ENCODE peak calls at places on chromosomes 3 and 15, in ten cellular contexts. One of them, this sample, is unnamed.

GRCh38 chr15:47678047-47678446 is 39.3 kb upstream of the SEMA6D start:
- DNase-seq in activated CD4-positive, alpha-beta T cell treated with anti-CD3 and anti-CD28 coated beads for 4 hours: no peak
- DNase-seq in astrocyte: no peak
- DNase-seq in GM20000: no peak
- DNase-seq in activated effector memory CD4-positive, alpha-beta T cell treated with anti-CD3 and anti-CD28 coated beads, Interleukin-2, amount 50 U/mL, for 16 hours: no peak
- DNase-seq in mesenchymal stem cell: no peak
- DNase-seq in effector memory CD4-positive, alpha-beta T cell: no peak
- DNase-seq in H4: no peak
- DNase-seq in HT1080: no peak
- DNase-seq in CD8-positive, alpha-beta memory T cell: no peak
- DNase-seq in this sample: no peak

GRCh38 chr3:48692551-48692950 is 6.8 kb upstream of the NCKIPSD start:
- DNase-seq in activated CD4-positive, alpha-beta T cell treated with anti-CD3 and anti-CD28 coated beads for 4 hours: no peak
- DNase-seq in astrocyte: no peak
- DNase-seq in GM20000: no peak
- DNase-seq in activated effector memory CD4-positive, alpha-beta T cell treated with anti-CD3 and anti-CD28 coated beads, Interleukin-2, amount 50 U/mL, for 16 hours: no peak
- DNase-seq in mesenchymal stem cell: no peak
- DNase-seq in effector memory CD4-positive, alpha-beta T cell: no peak
- DNase-seq in H4: no peak
- DNase-seq in HT1080: no peak
- DNase-seq in CD8-positive, alpha-beta memory T cell: no peak
- DNase-seq in this sample: no peak

GRCh38 chr3:41900265-41900664 is 61.6 kb downstream of the ULK4 start:
- DNase-seq in activated CD4-positive, alpha-beta T cell treated with anti-CD3 and anti-CD28 coated beads for 4 hours: no peak
- DNase-seq in astrocyte: peak
- DNase-seq in GM20000: no peak
- DNase-seq in activated effector memory CD4-positive, alpha-beta T cell treated with anti-CD3 and anti-CD28 coated beads, Interleukin-2, amount 50 U/mL, for 16 hours: no peak
- DNase-seq in mesenchymal stem cell: peak
- DNase-seq in effector memory CD4-positive, alpha-beta T cell: no peak
- DNase-seq in H4: no peak
- DNase-seq in HT1080: peak
- DNase-seq in CD8-positive, alpha-beta memory T cell: no peak
- DNase-seq in this sample: no peak

GRCh38 chr15:89845305-89845893 is 30.7 kb upstream of the ANPEP start:
- DNase-seq in activated CD4-positive, alpha-beta T cell treated with anti-CD3 and anti-CD28 coated beads for 4 hours: no peak
- DNase-seq in astrocyte: peak
- DNase-seq in GM20000: no peak
- DNase-seq in activated effector memory CD4-positive, alpha-beta T cell treated with anti-CD3 and anti-CD28 coated beads, Interleukin-2, amount 50 U/mL, for 16 hours: no peak
- DNase-seq in mesenchymal stem cell: peak
- DNase-seq in effector memory CD4-positive, alpha-beta T cell: no peak
- DNase-seq in H4: peak
- DNase-seq in HT1080: peak
- DNase-seq in CD8-positive, alpha-beta memory T cell: no peak
- DNase-seq in this sample: no peak

GRCh38 chr15:96417760-96418130 is 87.2 kb downstream of the NR2F2 start:
- DNase-seq in activated CD4-positive, alpha-beta T cell treated with anti-CD3 and anti-CD28 coated beads for 4 hours: no peak
- DNase-seq in astrocyte: no peak
- DNase-seq in GM20000: no peak
- DNase-seq in activated effector memory CD4-positive, alpha-beta T cell treated with anti-CD3 and anti-CD28 coated beads, Interleukin-2, amount 50 U/mL, for 16 hours: no peak
- DNase-seq in mesenchymal stem cell: no peak
- DNase-seq in effector memory CD4-positive, alpha-beta T cell: no peak
- DNase-seq in H4: no peak
- DNase-seq in HT1080: no peak
- DNase-seq in CD8-positive, alpha-beta memory T cell: no peak
- DNase-seq in this sample: no peak

GRCh38 chr3:72892081-72892763 is 4.4 kb downstream of the GXYLT2 start:
- DNase-seq in activated CD4-positive, alpha-beta T cell treated with anti-CD3 and anti-CD28 coated beads for 4 hours: no peak
- DNase-seq in astrocyte: peak
- DNase-seq in GM20000: no peak
- DNase-seq in activated effector memory CD4-positive, alpha-beta T cell treated with anti-CD3 and anti-CD28 coated beads, Interleukin-2, amount 50 U/mL, for 16 hours: no peak
- DNase-seq in mesenchymal stem cell: peak
- DNase-seq in effector memory CD4-positive, alpha-beta T cell: no peak
- DNase-seq in H4: peak
- DNase-seq in HT1080: peak
- DNase-seq in CD8-positive, alpha-beta memory T cell: no peak
- DNase-seq in this sample: no peak

GRCh38 chr15:63491116-63491817 is 13.1 kb upstream of the USP3 start:
- DNase-seq in activated CD4-positive, alpha-beta T cell treated with anti-CD3 and anti-CD28 coated beads for 4 hours: no peak
- DNase-seq in astrocyte: no peak
- DNase-seq in GM20000: no peak
- DNase-seq in activated effector memory CD4-positive, alpha-beta T cell treated with anti-CD3 and anti-CD28 coated beads, Interleukin-2, amount 50 U/mL, for 16 hours: peak
- DNase-seq in mesenchymal stem cell: no peak
- DNase-seq in effector memory CD4-positive, alpha-beta T cell: no peak
- DNase-seq in H4: no peak
- DNase-seq in HT1080: no peak
- DNase-seq in CD8-positive, alpha-beta memory T cell: no peak
- DNase-seq in this sample: peak

GRCh38 chr3:176906046-176906905 is 291.0 kb downstream of the TBL1XR1 start:
- DNase-seq in activated CD4-positive, alpha-beta T cell treated with anti-CD3 and anti-CD28 coated beads for 4 hours: no peak
- DNase-seq in astrocyte: peak
- DNase-seq in GM20000: no peak
- DNase-seq in activated effector memory CD4-positive, alpha-beta T cell treated with anti-CD3 and anti-CD28 coated beads, Interleukin-2, amount 50 U/mL, for 16 hours: no peak
- DNase-seq in mesenchymal stem cell: peak
- DNase-seq in effector memory CD4-positive, alpha-beta T cell: no peak
- DNase-seq in H4: peak
- DNase-seq in HT1080: peak
- DNase-seq in CD8-positive, alpha-beta memory T cell: no peak
- DNase-seq in this sample: no peak

GRCh38 chr15:41160639-41161315 is 44.7 kb upstream of the INO80 start:
- DNase-seq in activated CD4-positive, alpha-beta T cell treated with anti-CD3 and anti-CD28 coated beads for 4 hours: no peak
- DNase-seq in astrocyte: peak
- DNase-seq in GM20000: no peak
- DNase-seq in activated effector memory CD4-positive, alpha-beta T cell treated with anti-CD3 and anti-CD28 coated beads, Interleukin-2, amount 50 U/mL, for 16 hours: no peak
- DNase-seq in mesenchymal stem cell: no peak
- DNase-seq in effector memory CD4-positive, alpha-beta T cell: no peak
- DNase-seq in H4: no peak
- DNase-seq in HT1080: no peak
- DNase-seq in CD8-positive, alpha-beta memory T cell: no peak
- DNase-seq in this sample: no peak

GRCh38 chr3:17412950-17413530 is 329.4 kb downstream of the TBC1D5 start:
- DNase-seq in activated CD4-positive, alpha-beta T cell treated with anti-CD3 and anti-CD28 coated beads for 4 hours: peak
- DNase-seq in astrocyte: peak
- DNase-seq in GM20000: peak
- DNase-seq in activated effector memory CD4-positive, alpha-beta T cell treated with anti-CD3 and anti-CD28 coated beads, Interleukin-2, amount 50 U/mL, for 16 hours: no peak
- DNase-seq in mesenchymal stem cell: peak
- DNase-seq in effector memory CD4-positive, alpha-beta T cell: no peak
- DNase-seq in H4: peak
- DNase-seq in HT1080: peak
- DNase-seq in CD8-positive, alpha-beta memory T cell: peak
- DNase-seq in this sample: peak

GRCh38 chr15:42033214-42033873 is 12.5 kb upstream of the PLA2G4E start:
- DNase-seq in activated CD4-positive, alpha-beta T cell treated with anti-CD3 and anti-CD28 coated beads for 4 hours: no peak
- DNase-seq in astrocyte: no peak
- DNase-seq in GM20000: no peak
- DNase-seq in activated effector memory CD4-positive, alpha-beta T cell treated with anti-CD3 and anti-CD28 coated beads, Interleukin-2, amount 50 U/mL, for 16 hours: no peak
- DNase-seq in mesenchymal stem cell: no peak
- DNase-seq in effector memory CD4-positive, alpha-beta T cell: no peak
- DNase-seq in H4: no peak
- DNase-seq in HT1080: no peak
- DNase-seq in CD8-positive, alpha-beta memory T cell: no peak
- DNase-seq in this sample: no peak

GRCh38 chr3:20148456-20148855 is 37.5 kb downstream of the SGO1 start:
- DNase-seq in activated CD4-positive, alpha-beta T cell treated with anti-CD3 and anti-CD28 coated beads for 4 hours: no peak
- DNase-seq in astrocyte: no peak
- DNase-seq in GM20000: no peak
- DNase-seq in activated effector memory CD4-positive, alpha-beta T cell treated with anti-CD3 and anti-CD28 coated beads, Interleukin-2, amount 50 U/mL, for 16 hours: no peak
- DNase-seq in mesenchymal stem cell: no peak
- DNase-seq in effector memory CD4-positive, alpha-beta T cell: no peak
- DNase-seq in H4: no peak
- DNase-seq in HT1080: no peak
- DNase-seq in CD8-positive, alpha-beta memory T cell: no peak
- DNase-seq in this sample: no peak

GRCh38 chr3:100073555-100074307 is 40.6 kb downstream of the FILIP1L start:
- DNase-seq in activated CD4-positive, alpha-beta T cell treated with anti-CD3 and anti-CD28 coated beads for 4 hours: no peak
- DNase-seq in astrocyte: peak
- DNase-seq in GM20000: peak
- DNase-seq in activated effector memory CD4-positive, alpha-beta T cell treated with anti-CD3 and anti-CD28 coated beads, Interleukin-2, amount 50 U/mL, for 16 hours: no peak
- DNase-seq in mesenchymal stem cell: peak
- DNase-seq in effector memory CD4-positive, alpha-beta T cell: no peak
- DNase-seq in H4: peak
- DNase-seq in HT1080: no peak
- DNase-seq in CD8-positive, alpha-beta memory T cell: peak
- DNase-seq in this sample: no peak

GRCh38 chr3:187936676-187937075 is 191.4 kb upstream of the BCL6 start:
- DNase-seq in activated CD4-positive, alpha-beta T cell treated with anti-CD3 and anti-CD28 coated beads for 4 hours: no peak
- DNase-seq in astrocyte: no peak
- DNase-seq in GM20000: no peak
- DNase-seq in activated effector memory CD4-positive, alpha-beta T cell treated with anti-CD3 and anti-CD28 coated beads, Interleukin-2, amount 50 U/mL, for 16 hours: no peak
- DNase-seq in mesenchymal stem cell: no peak
- DNase-seq in effector memory CD4-positive, alpha-beta T cell: no peak
- DNase-seq in H4: no peak
- DNase-seq in HT1080: no peak
- DNase-seq in CD8-positive, alpha-beta memory T cell: no peak
- DNase-seq in this sample: no peak

GRCh38 chr3:139309880-139310279 is 33.9 kb upstream of the MRPS22 start:
- DNase-seq in activated CD4-positive, alpha-beta T cell treated with anti-CD3 and anti-CD28 coated beads for 4 hours: no peak
- DNase-seq in astrocyte: peak
- DNase-seq in GM20000: no peak
- DNase-seq in activated effector memory CD4-positive, alpha-beta T cell treated with anti-CD3 and anti-CD28 coated beads, Interleukin-2, amount 50 U/mL, for 16 hours: peak
- DNase-seq in mesenchymal stem cell: peak
- DNase-seq in effector memory CD4-positive, alpha-beta T cell: no peak
- DNase-seq in H4: peak
- DNase-seq in HT1080: peak
- DNase-seq in CD8-positive, alpha-beta memory T cell: no peak
- DNase-seq in this sample: no peak

GRCh38 chr3:39937315-39937714 is 127.9 kb downstream of the MYRIP start:
- DNase-seq in activated CD4-positive, alpha-beta T cell treated with anti-CD3 and anti-CD28 coated beads for 4 hours: no peak
- DNase-seq in astrocyte: no peak
- DNase-seq in GM20000: no peak
- DNase-seq in activated effector memory CD4-positive, alpha-beta T cell treated with anti-CD3 and anti-CD28 coated beads, Interleukin-2, amount 50 U/mL, for 16 hours: no peak
- DNase-seq in mesenchymal stem cell: no peak
- DNase-seq in effector memory CD4-positive, alpha-beta T cell: no peak
- DNase-seq in H4: no peak
- DNase-seq in HT1080: no peak
- DNase-seq in CD8-positive, alpha-beta memory T cell: no peak
- DNase-seq in this sample: no peak

This sample was measured in germinal center.